ENCODE peak calls at places on chromosomes 13 and 19, in five cellular contexts. E is anterior cingulate cortex; F is spleen; R is AG08395; C is activated CD8-positive, alpha-beta memory T cell treated with anti-CD3 and anti-CD28 coated beads, Interleukin-2, amount 50 U/mL, for 4 hours. P is an unnamed sample.

GRCh38 chr19:19580417-19580816 is 38.1 kb downstream of the PBX4 start:
- DNase-seq in E (no peak), F (no peak), R (no peak), C (no peak), P (no peak)

GRCh38 chr13:33322965-33323668 is 37.6 kb upstream of the STARD13 start:
- DNase-seq in E (no peak), F (no peak), R (no peak), C (no peak), P (no peak)

GRCh38 chr19:49613374-49613773 is 22.4 kb downstream of the PRR12 start:
- DNase-seq in E (no peak), F (no peak), R (peak; percentile 26), C (no peak), P (peak; percentile 51)

GRCh38 chr13:111114362-111115050 is 604 bp upstream of the ARHGEF7 start:
- DNase-seq in E (peak; percentile 54), F (peak; percentile 76), R (peak; percentile 60), C (no peak), P (peak; percentile 82)

GRCh38 chr19:4502282-4503223 is 15.7 kb downstream of the PLIN4 start:
- DNase-seq in E (no peak), F (no peak), R (no peak), C (no peak), P (no peak)

GRCh38 chr13:42969558-42970172 is 22.4 kb downstream of the EPSTI1 start:
- DNase-seq in E (peak; percentile 39), F (peak; percentile 91), R (peak; percentile 72), C (peak; percentile 85), P (peak; percentile 65)

GRCh38 chr19:2391118-2391725 is 31.2 kb downstream of the TMPRSS9 start:
- DNase-seq in E (peak; percentile 36), F (no peak), R (peak; percentile 71), C (peak; percentile 29), P (peak; percentile 40)

GRCh38 chr13:31159306-31159705 is 2.4 kb downstream of the HSPH1 start:
- DNase-seq in E (no peak), F (no peak), R (no peak), C (no peak), P (no peak)

GRCh38 chr19:16027528-16027927 is 48.8 kb upstream of the TPM4 start:
- DNase-seq in E (no peak), F (no peak), R (no peak), C (no peak), P (no peak)

GRCh38 chr13:110280231-110280813 is 26.6 kb downstream of the COL4A1 start:
- DNase-seq in E (no peak), F (no peak), R (no peak), C (no peak), P (peak; percentile 46)